ENCODE peak calls at places on chromosome 11, in eight cellular contexts. S, B, K, O, P, Z, W and R are unnamed samples.

GRCh38 chr11:121408830-121409229 is 43.3 kb upstream of the SORL1 start:
- DNase-seq in K (no peak), B (no peak), P (no peak), O (no peak), Z (no peak), S (no peak), W (no peak), R (peak; percentile 65)

GRCh38 chr11:100619484-100619883 is 67.6 kb upstream of the ARHGAP42 start:
- DNase-seq in Z (peak; percentile 58), K (no peak), P (no peak), O (no peak), S (no peak), B (no peak), W (peak; percentile 17), R (no peak)

GRCh38 chr11:2926611-2927492 is 2.4 kb downstream of the PHLDA2 start:
- DNase-seq in P (peak; percentile 69), K (no peak), O (no peak), Z (no peak), B (no peak), W (no peak), S (no peak), R (no peak)

GRCh38 chr11:2217211-2218081 is 45.8 kb upstream of the TH start:
- DNase-seq in Z (no peak), P (peak; percentile 73), W (no peak), S (no peak), B (no peak), K (no peak), O (no peak), R (no peak)

GRCh38 chr11:100769165-100769564 is 82.1 kb downstream of the ARHGAP42 start:
- DNase-seq in S (no peak), B (no peak), P (no peak), Z (no peak), K (no peak), O (no peak), W (no peak), R (no peak)

GRCh38 chr11:111001986-111002616 is 243.4 kb upstream of the POU2AF2 start:
- DNase-seq in B (no peak), P (no peak), O (no peak), W (peak; percentile 86), Z (peak; percentile 95), K (no peak), S (peak; percentile 58), R (no peak)

GRCh38 chr11:63766501-63767270 is 1.9 kb downstream of the ZFTA start:
- DNase-seq in P (no peak), S (no peak), W (no peak), Z (no peak), B (no peak), K (peak; percentile 31), O (no peak), R (peak; percentile 31)

GRCh38 chr11:108220721-108221346 is 1.6 kb downstream of the NPAT start:
- DNase-seq in O (no peak), Z (no peak), B (no peak), P (no peak), K (no peak), W (peak; percentile 19), S (no peak), R (peak; percentile 72)

GRCh38 chr11:36817336-36817965 is 219.4 kb upstream of the RAG2 start:
- DNase-seq in S (no peak), Z (no peak), K (no peak), W (peak; percentile 6), P (no peak), B (no peak), O (no peak), R (no peak)

GRCh38 chr11:73284106-73284505 is 12.0 kb downstream of the P2RY6 start:
- DNase-seq in W (no peak), Z (no peak), P (no peak), O (no peak), S (no peak), K (no peak), B (no peak), R (no peak)

GRCh38 chr11:44047931-44048431 is at the start of gene ACCSL:
- DNase-seq in W (no peak), O (no peak), S (no peak), K (no peak), Z (no peak), P (no peak), B (no peak), R (no peak)

GRCh38 chr11:68890490-68891231 is 13.0 kb downstream of the MRPL21 start:
- DNase-seq in W (peak; percentile 80), Z (peak; percentile 64), B (peak; percentile 57), P (peak; percentile 53), S (peak; percentile 84), O (peak; percentile 79), K (peak; percentile 48), R (no peak)

GRCh38 chr11:25566298-25567200 is 765.4 kb upstream of the ANO3 start:
- DNase-seq in K (peak; percentile 32), W (peak; percentile 66), P (peak; percentile 24), O (peak; percentile 14), Z (no peak), S (no peak), B (no peak), R (no peak)

GRCh38 chr11:115244758-115245157 is 259.5 kb downstream of the CADM1 start:
- DNase-seq in W (no peak), P (no peak), Z (peak; percentile 20), O (no peak), S (no peak), K (no peak), B (no peak), R (no peak)

GRCh38 chr11:73452726-73453125 is 76.5 kb downstream of the RELT start:
- DNase-seq in W (no peak), O (no peak), S (no peak), Z (no peak), B (no peak), P (no peak), K (no peak), R (peak; percentile 9)

GRCh38 chr11:91489989-91490388 is 734.6 kb upstream of the FAT3 start:
- DNase-seq in B (no peak), K (no peak), Z (no peak), S (no peak), P (no peak), O (no peak), W (no peak), R (no peak)

GRCh38 chr11:12201016-12201985 is 90.9 kb downstream of the MICAL2 start:
- DNase-seq in P (no peak), B (peak; percentile 46), O (no peak), S (peak; percentile 93), W (peak; percentile 98), K (peak; percentile 45), Z (peak; percentile 97), R (no peak)

GRCh38 chr11:77470504-77470903 is 3.4 kb downstream of the PAK1 start:
- DNase-seq in B (no peak), P (no peak), Z (no peak), W (no peak), K (no peak), O (no peak), S (no peak), R (no peak)
- H3K4me3 ChIP-seq in B (no peak overlapping the region), P (no peak overlapping the region), Z (no peak overlapping the region), W (no peak overlapping the region), K (no peak overlapping the region), O (no peak overlapping the region), S (no peak overlapping the region), R (no peak overlapping the region)

GRCh38 chr11:105701098-105701497 is 91.2 kb downstream of the GRIA4 start:
- DNase-seq in Z (no peak), W (no peak), B (no peak), P (no peak), O (no peak), K (no peak), S (no peak), R (no peak)

GRCh38 chr11:105696000-105696399 is 86.1 kb downstream of the GRIA4 start:
- DNase-seq in P (no peak), K (no peak), B (no peak), O (no peak), W (no peak), Z (no peak), S (no peak), R (peak; percentile 47)

GRCh38 chr11:105693075-105693474 is 83.2 kb downstream of the GRIA4 start:
- DNase-seq in Z (no peak), P (no peak), W (peak; percentile 30), S (no peak), K (no peak), O (no peak), B (no peak), R (no peak)

GRCh38 chr11:105699203-105699602 is 89.3 kb downstream of the GRIA4 start:
- DNase-seq in O (no peak), W (no peak), S (no peak), P (no peak), Z (no peak), B (no peak), K (no peak), R (no peak)

GRCh38 chr11:105697291-105697690 is 87.4 kb downstream of the GRIA4 start:
- DNase-seq in Z (no peak), S (no peak), W (no peak), B (no peak), O (no peak), P (no peak), K (no peak), R (no peak)
- H3K36me3 ChIP-seq in Z (no peaks in the 10 kb centered on the region), S (no peaks in the 10 kb centered on the region), W (no peaks in the 10 kb centered on the region), B (no peaks in the 10 kb centered on the region), O (no peaks in the 10 kb centered on the region), P (no peaks in the 10 kb centered on the region), K (no peaks in the 10 kb centered on the region), R (no peaks in the 10 kb centered on the region)

GRCh38 chr11:79438631-79439429 is 2.0 kb downstream of the TENM4 start:
- DNase-seq in B (no peak), W (peak; percentile 16), S (no peak), O (no peak), Z (peak; percentile 42), P (peak; percentile 68), K (peak; percentile 70), R (peak; percentile 57)

GRCh38 chr11:79440451-79441158 is at the start of gene TENM4:
- DNase-seq in O (peak; percentile 19), B (peak; percentile 36), W (peak; percentile 73), K (peak; percentile 92), Z (peak; percentile 92), S (no peak), P (peak; percentile 80), R (peak; percentile 84)

GRCh38 chr11:79437981-79438630 is 2.7 kb downstream of the TENM4 start:
- DNase-seq in K (peak; percentile 64), O (peak; percentile 23), B (no peak), P (peak; percentile 69), Z (peak; percentile 63), S (no peak), W (peak; percentile 11), R (no peak)

GRCh38 chr11:79439893-79440450 is 858 bp downstream of the TENM4 start:
- DNase-seq in K (peak; percentile 57), W (no peak), O (no peak), Z (no peak), P (peak; percentile 80), S (no peak), B (no peak), R (no peak)

GRCh38 chr11:79439430-79439892 is 1.4 kb downstream of the TENM4 start:
- DNase-seq in Z (peak; percentile 59), K (peak; percentile 56), W (peak; percentile 8), B (no peak), P (no peak), S (no peak), O (no peak), R (peak; percentile 56)
- H3K4me3 ChIP-seq in Z (peak overlapping the region; percentile 57), K (peak overlapping the region; percentile 63), W (peak overlapping the region; percentile 59), B (peak overlapping the region; percentile 71), P (peak overlapping the region; percentile 26), S (peak overlapping the region; percentile 61), O (peak overlapping the region; percentile 56), R (peak overlapping the region; percentile 67)

GRCh38 chr11:62542750-62543567 is 3.6 kb downstream of the AHNAK start:
- DNase-seq in K (peak; percentile 83), P (peak; percentile 95), Z (peak; percentile 70), S (no peak), B (peak; percentile 47), O (peak; percentile 90), W (peak; percentile 82), R (peak; percentile 89)
- H3K36me3 ChIP-seq in K (no peaks in the 10 kb centered on the region), P (no peaks in the 10 kb centered on the region), Z (peaks cover 17% of the 10 kb centered on the region), S (peaks cover 12% of the 10 kb centered on the region), B (peaks cover 5% of the 10 kb centered on the region), O (no peaks in the 10 kb centered on the region), W (no peaks in the 10 kb centered on the region), R (no peaks in the 10 kb centered on the region)